ENCODE peak calls at places on chromosomes 7 and 10, in eight cellular contexts. L is left ventricle myocardium inferior, B is WERI-Rb-1, H is fibroblast of lung, X is endothelial cell of umbilical vein, A is SK-N-SH, N is esophagus squamous epithelium, P is tibial artery. S is an unnamed sample.

GRCh38 chr10:91598211-91598981 is 34.5 kb downstream of the PPP1R3C start:
- DNase-seq in L (no peak), X (peak; percentile 29), A (no peak), B (no peak), N (no peak), H (peak; percentile 93), P (no peak), S (no peak)

GRCh38 chr7:72760602-72761001 is 67.4 kb downstream of the TYW1B start:
- DNase-seq in A (no peak), L (no peak), H (no peak), N (no peak), X (no peak), B (no peak), P (no peak), S (no peak)

GRCh38 chr7:99489235-99489634 is 10.8 kb downstream of the ZNF394 start:
- DNase-seq in X (no peak), P (no peak), L (no peak), B (no peak), N (no peak), H (no peak), A (no peak), S (no peak)

GRCh38 chr7:8184241-8184640 is 77.7 kb downstream of the ICA1 start:
- DNase-seq in P (no peak), A (no peak), H (no peak), L (no peak), N (no peak), X (no peak), B (no peak), S (no peak)

GRCh38 chr10:88728107-88728763 is 22.2 kb downstream of the LIPK start:
- DNase-seq in P (no peak), L (no peak), B (peak; percentile 61), X (peak; percentile 13), H (no peak), N (no peak), A (no peak), S (peak; percentile 88)

GRCh38 chr10:78296794-78297193 is 263.1 kb downstream of the RPS24 start:
- DNase-seq in X (no peak), P (no peak), B (no peak), H (no peak), A (no peak), N (no peak), L (no peak), S (no peak)

GRCh38 chr10:10677479-10677878 is 340.2 kb upstream of the CELF2 start:
- DNase-seq in P (peak; percentile 43), A (peak; percentile 10), B (peak; percentile 66), N (no peak), L (peak; percentile 44), X (peak; percentile 50), H (peak; percentile 52), S (peak; percentile 83)

GRCh38 chr10:2839081-2839725 is 228.1 kb upstream of the PFKP start:
- DNase-seq in H (no peak), P (no peak), B (peak; percentile 55), X (peak; percentile 48), A (peak; percentile 57), N (no peak), L (peak; percentile 18), S (peak; percentile 55)

GRCh38 chr7:5229451-5230271 is 39.6 kb downstream of the WIPI2 start:
- DNase-seq in P (no peak), B (no peak), N (no peak), L (no peak), X (no peak), A (no peak), H (no peak), S (no peak)

GRCh38 chr7:19989906-19990305 is 216.5 kb upstream of the TMEM196 start:
- DNase-seq in H (no peak), N (no peak), A (no peak), B (no peak), L (no peak), X (no peak), P (no peak), S (no peak)

GRCh38 chr7:37089972-37090371 is 358.7 kb downstream of the ELMO1 start:
- DNase-seq in N (no peak), B (no peak), X (no peak), H (no peak), L (no peak), A (no peak), P (no peak), S (no peak)

GRCh38 chr10:12981570-12981969 is 19.9 kb downstream of the CCDC3 start:
- DNase-seq in H (peak; percentile 82), P (no peak), L (no peak), A (no peak), X (no peak), B (no peak), N (no peak), S (no peak)

GRCh38 chr10:78039743-78040142 is 6.1 kb downstream of the RPS24 start:
- DNase-seq in N (no peak), A (no peak), B (no peak), P (no peak), X (no peak), H (no peak), L (no peak), S (no peak)

GRCh38 chr10:110860576-110861241 is 11.0 kb upstream of the PDCD4 start:
- DNase-seq in X (no peak), B (peak; percentile 24), A (no peak), H (no peak), N (no peak), P (no peak), L (no peak), S (no peak)

GRCh38 chr7:144842377-144842851 is 6.6 kb upstream of the TPK1 start:
- DNase-seq in B (no peak), H (no peak), A (no peak), P (peak; percentile 38), X (peak; percentile 70), N (peak; percentile 9), L (peak; percentile 24), S (no peak)

GRCh38 chr10:132186488-132187413 is at the start of gene DPYSL4:
- DNase-seq in H (peak; percentile 9), P (no peak), B (no peak), X (peak; percentile 6), L (no peak), A (peak; percentile 99), N (no peak), S (peak; percentile 35)

GRCh38 chr7:98591926-98592325 is 25.2 kb upstream of the NPTX2 start:
- DNase-seq in B (no peak), H (no peak), L (no peak), P (no peak), N (no peak), A (no peak), X (no peak), S (no peak)

GRCh38 chr7:44071726-44072363 is 6.5 kb upstream of the PGAM2 start:
- DNase-seq in P (no peak), N (no peak), H (no peak), B (no peak), A (no peak), X (no peak), L (peak; percentile 7), S (no peak)

GRCh38 chr7:36278767-36279171 is 110.9 kb upstream of the ANLN start:
- DNase-seq in N (no peak), L (no peak), H (peak; percentile 82), P (no peak), B (no peak), A (peak; percentile 67), X (no peak), S (no peak)

GRCh38 chr7:36147361-36147760 is 5.7 kb upstream of the EEPD1 start:
- DNase-seq in B (no peak), X (no peak), N (no peak), L (no peak), P (no peak), A (no peak), H (no peak), S (no peak)

GRCh38 chr7:126659124-126659523 is 593.6 kb downstream of the GRM8 start:
- DNase-seq in L (no peak), B (no peak), X (no peak), A (no peak), H (no peak), P (no peak), N (no peak), S (no peak)

GRCh38 chr10:30346615-30347014 is 2.5 kb downstream of the MTPAP start:
- DNase-seq in N (no peak), A (no peak), P (no peak), H (no peak), X (no peak), L (no peak), B (no peak), S (no peak)

GRCh38 chr10:30343962-30344361 is 5.1 kb downstream of the MTPAP start:
- DNase-seq in P (no peak), N (no peak), H (no peak), X (no peak), B (no peak), A (no peak), L (no peak), S (no peak)

GRCh38 chr10:30345611-30346010 is 3.5 kb downstream of the MTPAP start:
- DNase-seq in B (no peak), H (no peak), N (no peak), L (no peak), A (no peak), X (no peak), P (no peak), S (no peak)

GRCh38 chr10:30348378-30348776 is 701 bp downstream of the MTPAP start:
- DNase-seq in L (no peak), A (no peak), H (no peak), P (no peak), B (no peak), X (no peak), N (no peak), S (no peak)

GRCh38 chr10:30346135-30346534 is 2.9 kb downstream of the MTPAP start:
- DNase-seq in P (no peak), L (no peak), N (no peak), B (no peak), A (no peak), H (no peak), X (no peak), S (no peak)
- H3K4me3 ChIP-seq in P (no peak overlapping the region), L (no peak overlapping the region), N (no peak overlapping the region), B (no peak overlapping the region), A (no peak overlapping the region), H (no peak overlapping the region), X (no peak overlapping the region), S (no peak overlapping the region)

GRCh38 chr10:35359873-35360272 is 23.6 kb downstream of the CCNY start:
- DNase-seq in N (no peak), L (no peak), H (no peak), P (no peak), X (no peak), B (no peak), A (no peak), S (no peak)
- H3K27ac ChIP-seq in N (no peak overlapping the region), L (no peak overlapping the region), H (no peak overlapping the region), P (no peak overlapping the region), X (no peak overlapping the region), B (no peak overlapping the region), A (no peak overlapping the region), S (no peak overlapping the region)

GRCh38 chr10:125343118-125343752 is 182.9 kb upstream of the CTBP2 start:
- DNase-seq in P (no peak), H (peak; percentile 16), B (peak; percentile 20), X (peak; percentile 51), L (no peak), A (peak; percentile 48), N (no peak), S (peak; percentile 50)
- TF ChIP-seq CTCF in P (peak; percentile 45), H (peak; percentile 60), B (peak; percentile 55), X (peak; percentile 47), L (peak; percentile 74), A (peak; percentile 62), N (peak; percentile 40), S (peak; percentile 52)

DNA sequence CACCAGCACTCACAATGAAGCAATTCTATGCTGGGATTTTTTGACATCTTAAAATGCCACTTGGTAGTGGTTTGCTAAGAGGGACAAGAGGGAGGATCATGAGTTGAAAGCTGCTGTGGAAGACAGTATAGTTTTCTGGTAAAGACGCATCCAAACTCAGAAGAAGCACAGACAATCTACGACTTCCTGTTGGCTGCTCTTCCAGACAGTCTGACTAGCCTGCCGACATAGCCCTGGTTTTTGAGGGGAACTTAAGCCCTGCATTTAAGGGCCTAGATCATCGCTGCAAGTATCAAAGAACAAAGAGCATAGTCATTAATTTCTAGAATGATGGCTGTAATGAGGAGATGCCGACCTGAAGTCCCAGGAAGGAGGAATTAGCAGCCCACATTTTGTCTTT is 99.9 kb upstream of the IKZF1 start:
- DNase-seq in H (no peak), N (no peak), P (no peak), B (no peak), L (no peak), A (no peak), X (no peak), S (no peak)
- H3K4me3 ChIP-seq in H (no peak overlapping the region), N (no peak overlapping the region), P (no peak overlapping the region), B (no peak overlapping the region), L (no peak overlapping the region), A (no peak overlapping the region), X (no peak overlapping the region), S (no peak overlapping the region)